ENCODE peak calls at places on chromosomes 2 and 18, in four cellular contexts. D is body of pancreas, K is type B pancreatic cell, E is neural progenitor cell. C is an unnamed sample.

GRCh38 chr2:170554278-170554955 is 160.7 kb upstream of the SP5 start:
- DNase-seq in D (peak), K (no peak), E (no peak), C (no peak)

GRCh38 chr2:127410871-127411396 is 7.3 kb upstream of the PROC start:
- DNase-seq in D (peak), K (no peak), E (no peak), C (peak)

GRCh38 chr18:41347057-41347456 is 608.0 kb upstream of the PIK3C3 start:
- DNase-seq in D (no peak), K (no peak), E (no peak), C (no peak)

GRCh38 chr2:128874608-128875007 is 555.9 kb upstream of the HS6ST1 start:
- DNase-seq in D (no peak), K (no peak), E (no peak), C (no peak)

GRCh38 chr2:51158236-51158635 is 126.3 kb upstream of the NRXN1 start:
- DNase-seq in D (no peak), K (no peak), E (no peak), C (no peak)

GRCh38 chr18:770583-770961 is 41.5 kb downstream of the YES1 start:
- DNase-seq in D (no peak), K (no peak), E (no peak), C (peak)

GRCh38 chr2:38266382-38267051 is 110.6 kb downstream of the ATL2 start:
- DNase-seq in D (no peak), K (no peak), E (no peak), C (no peak)

GRCh38 chr2:98478088-98478551 is 33.5 kb downstream of the INPP4A start:
- DNase-seq in D (no peak), K (no peak), E (no peak), C (no peak)

GRCh38 chr2:115294999-115295398 is 852.6 kb downstream of the DPP10 start:
- DNase-seq in D (no peak), K (no peak), E (peak), C (no peak)

GRCh38 chr2:126761256-126761980 is 105.5 kb downstream of the GYPC start:
- DNase-seq in D (no peak), K (peak), E (no peak), C (no peak)

GRCh38 chr2:69159988-69160387 is 147.0 kb downstream of the ANTXR1 start:
- DNase-seq in D (peak), K (no peak), E (peak), C (peak)
- TF ChIP-seq CTCF in D (no peak), K (no peak), E (no peak), C (no peak)

DNA sequence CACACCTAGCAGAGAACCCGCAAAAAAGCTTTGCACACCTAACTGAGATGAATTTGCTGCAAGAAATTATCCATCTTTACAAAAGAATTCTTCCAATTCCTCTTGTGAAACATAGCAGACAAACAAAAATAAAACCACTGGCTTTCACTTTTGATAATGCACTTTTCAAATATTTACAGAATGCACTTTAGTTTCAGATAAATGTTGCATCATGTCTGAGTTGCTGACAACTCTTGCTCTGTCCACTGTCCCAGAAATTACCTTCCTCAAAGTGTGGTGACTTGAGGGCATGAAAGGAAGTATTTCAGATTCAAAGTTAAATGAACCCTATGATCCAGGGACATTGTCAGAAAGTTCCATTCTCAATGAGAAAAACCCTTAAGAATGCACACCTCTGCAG is 256.2 kb upstream of the PARD3B start:
- DNase-seq in D (no peak), K (no peak), E (no peak), C (no peak)
- TF ChIP-seq CTCF in D (no peak), K (no peak), E (no peak), C (no peak)

GRCh38 chr2:142395294-142395693 is 264.5 kb upstream of the LRP1B start:
- DNase-seq in D (no peak), K (no peak), E (no peak), C (no peak)

DNA sequence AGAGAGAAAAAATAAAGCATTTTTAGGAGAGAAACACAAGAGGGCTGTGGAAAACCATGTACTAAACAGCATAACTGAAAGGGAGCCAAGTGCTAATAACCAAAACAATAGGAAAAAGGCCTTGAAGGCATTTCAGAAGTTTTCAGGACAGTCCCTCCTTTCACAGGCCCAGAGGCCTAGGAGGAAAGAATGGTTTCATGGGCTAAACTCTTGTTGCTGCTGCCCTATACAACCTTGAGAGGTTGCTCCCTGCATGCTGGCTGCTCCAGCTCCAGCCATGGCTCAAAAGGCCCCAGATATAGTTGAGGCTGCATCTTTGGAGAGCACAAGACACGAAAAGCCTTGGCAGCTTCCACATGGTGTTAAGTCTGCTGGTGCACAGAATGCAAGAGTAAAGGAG is 267.4 kb upstream of the LRP1B start:
- DNase-seq in D (no peak), K (no peak), E (no peak), C (no peak)
- TF ChIP-seq CTCF in D (no peak), K (no peak), E (no peak), C (no peak)

GRCh38 chr2:48545244-48545643 is 15.3 kb downstream of the STON1 start:
- DNase-seq in D (no peak), K (no peak), E (peak), C (no peak)
- TF ChIP-seq CTCF in D (no peak), K (peak), E (peak), C (no peak)

DNA sequence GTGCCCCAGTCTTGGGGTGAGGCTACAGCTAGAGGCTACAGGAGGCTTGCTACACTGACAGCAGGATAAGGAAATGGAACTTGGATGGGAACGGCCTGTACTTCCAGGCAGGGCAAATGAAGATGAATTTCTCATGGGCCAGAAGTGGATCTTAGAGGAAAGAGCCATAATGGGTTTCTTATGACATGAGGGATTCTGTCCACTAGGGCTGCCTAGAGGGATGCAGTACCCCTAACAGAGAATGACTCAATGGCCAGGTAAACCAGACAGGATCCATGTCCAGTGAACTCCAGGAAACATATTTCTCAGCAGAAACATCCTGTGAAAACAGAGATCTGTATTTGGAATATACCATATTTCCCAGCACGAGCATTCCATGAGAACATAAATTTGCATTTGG is 11.4 kb upstream of the SLC35F5 start:
- DNase-seq in D (no peak), K (no peak), E (no peak), C (no peak)
- TF ChIP-seq CTCF in D (no peak), K (no peak), E (no peak), C (no peak)

GRCh38 chr2:151176661-151177060 is 85.0 kb downstream of the RBM43 start:
- DNase-seq in D (no peak), K (no peak), E (no peak), C (no peak)
- TF ChIP-seq CTCF in D (no peak), K (no peak), E (no peak), C (no peak)

DNA sequence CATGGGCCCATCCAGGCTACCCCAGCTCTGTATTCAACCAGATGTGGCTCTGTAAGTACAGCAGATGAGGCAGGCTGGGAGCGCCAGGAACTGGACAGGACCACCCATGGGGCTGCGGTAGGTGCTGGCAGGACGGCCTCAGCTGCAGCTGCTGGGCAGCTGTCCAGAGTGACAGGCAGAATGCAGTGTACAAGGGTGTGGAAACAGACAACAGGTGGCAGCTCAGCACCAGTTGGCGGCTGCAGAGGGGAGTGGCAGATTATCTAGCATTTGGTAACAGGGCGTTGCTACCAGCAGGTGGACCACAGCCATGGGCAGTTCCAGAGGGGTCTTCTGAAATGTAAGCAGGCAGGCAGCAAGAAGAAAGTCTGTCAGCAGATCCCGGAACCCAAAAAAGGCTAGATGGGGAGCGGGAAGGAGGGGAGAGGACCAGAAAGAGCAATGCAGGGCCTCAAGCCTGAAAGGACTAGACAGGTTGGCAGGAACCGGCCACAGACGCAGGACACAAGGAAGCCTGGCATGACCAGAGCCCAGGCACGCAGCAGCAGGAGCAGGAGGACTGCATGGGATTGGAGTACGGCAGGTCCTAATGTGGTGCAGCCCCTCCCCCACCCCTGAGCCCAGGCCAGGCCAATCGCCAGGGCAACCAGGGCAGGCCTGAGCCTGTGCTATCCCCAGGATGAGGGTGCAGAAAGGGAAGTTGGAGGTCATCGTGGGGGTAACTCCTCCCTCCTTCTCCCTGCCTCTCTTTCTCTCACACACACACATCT is 24.7 kb downstream of the PKDCC start:
- DNase-seq in D (no peak), K (no peak), E (peak), C (no peak)
- TF ChIP-seq CTCF in D (no peak), K (no peak), E (no peak), C (no peak)